ENCODE peak calls at places on chromosomes 1 and 21, in five cellular contexts. W is naive thymus-derived CD4-positive, alpha-beta T cell; K is small intestine; Z is right cardiac atrium; C is neural progenitor cell. E is an unnamed sample.

GRCh38 chr1:31562707-31563360 is 13.5 kb upstream of the TINAGL1 start:
- DNase-seq in K (peak; percentile 24), Z (no peak), W (no peak), C (no peak), E (no peak)

GRCh38 chr21:37582613-37583012 is 216.0 kb downstream of the DYRK1A start:
- DNase-seq in K (peak; percentile 23), Z (no peak), W (no peak), C (peak; percentile 31), E (no peak)

GRCh38 chr1:23546897-23547596 is 12.3 kb downstream of the ID3 start:
- DNase-seq in K (peak; percentile 81), Z (no peak), C (no peak), W (no peak), E (no peak)

GRCh38 chr1:223748773-223749733 is 36.7 kb downstream of the CAPN2 start:
- DNase-seq in C (peak; percentile 81), Z (peak; percentile 87), W (peak; percentile 67), K (peak; percentile 64), E (peak; percentile 86)

GRCh38 chr1:119675349-119676343 is 27.6 kb upstream of the ZNF697 start:
- DNase-seq in C (peak; percentile 81), W (peak; percentile 11), K (peak; percentile 79), Z (peak; percentile 90), E (no peak)

GRCh38 chr1:199639453-199639852 is 388.1 kb upstream of the NR5A2 start:
- DNase-seq in W (no peak), Z (no peak), K (no peak), C (no peak), E (no peak)

GRCh38 chr1:119410977-119411376 is 4.0 kb upstream of the HSD3B2 start:
- DNase-seq in W (no peak), C (no peak), K (no peak), Z (no peak), E (no peak)

GRCh38 chr1:227907439-227908015 is 40.2 kb downstream of the WNT9A start:
- DNase-seq in C (no peak), W (no peak), K (no peak), Z (peak; percentile 42), E (no peak)

GRCh38 chr1:178536844-178537371 is 24.0 kb downstream of the TEX35 start:
- DNase-seq in Z (peak; percentile 84), W (no peak), K (peak; percentile 99), C (no peak), E (peak; percentile 87)

GRCh38 chr21:44083631-44084291 is 23.4 kb upstream of the PWP2 start:
- DNase-seq in W (peak; percentile 37), K (peak; percentile 46), C (no peak), Z (no peak), E (no peak)

GRCh38 chr1:116168277-116169032 is 57.3 kb downstream of the MAB21L3 start:
- DNase-seq in K (peak; percentile 82), Z (peak; percentile 95), C (peak; percentile 90), W (peak; percentile 81), E (peak; percentile 84)

GRCh38 chr1:162151900-162152829 is 82.7 kb downstream of the NOS1AP start:
- DNase-seq in W (no peak), K (no peak), C (no peak), Z (no peak), E (no peak)

GRCh38 chr1:34250342-34250741 is 73.6 kb downstream of the C1orf94 start:
- DNase-seq in Z (no peak), W (no peak), C (no peak), K (no peak), E (no peak)

GRCh38 chr1:43729816-43730463 is 22.6 kb downstream of the ST3GAL3 start:
- DNase-seq in W (no peak), C (peak; percentile 7), Z (no peak), K (no peak), E (no peak)

GRCh38 chr1:207825719-207826556 is 74.1 kb downstream of the CD46 start:
- DNase-seq in C (no peak), K (peak; percentile 72), Z (peak; percentile 89), W (peak; percentile 57), E (peak; percentile 84)

GRCh38 chr1:180928272-180929230 is 15.9 kb downstream of the KIAA1614 start:
- DNase-seq in K (no peak), C (no peak), W (no peak), Z (no peak), E (no peak)

GRCh38 chr1:104933846-104934245 is 1184.1 kb downstream of the AMY1C start:
- DNase-seq in K (no peak), Z (no peak), W (no peak), C (no peak), E (no peak)

GRCh38 chr1:104932030-104932915 is 1182.6 kb downstream of the AMY1C start:
- DNase-seq in Z (no peak), W (no peak), K (no peak), C (no peak), E (no peak)

GRCh38 chr1:104932949-104933679 is 1183.4 kb downstream of the AMY1C start:
- DNase-seq in Z (no peak), K (no peak), W (no peak), C (no peak), E (no peak)

GRCh38 chr1:104929280-104929679 is 1179.6 kb downstream of the AMY1C start:
- DNase-seq in K (no peak), Z (no peak), W (no peak), C (no peak), E (no peak)
- H3K9me3 ChIP-seq in K (no peaks in the 10 kb centered on the region), Z (no peaks in the 10 kb centered on the region), W (no peaks in the 10 kb centered on the region), C (no peaks in the 10 kb centered on the region), E (no peaks in the 10 kb centered on the region)

DNA sequence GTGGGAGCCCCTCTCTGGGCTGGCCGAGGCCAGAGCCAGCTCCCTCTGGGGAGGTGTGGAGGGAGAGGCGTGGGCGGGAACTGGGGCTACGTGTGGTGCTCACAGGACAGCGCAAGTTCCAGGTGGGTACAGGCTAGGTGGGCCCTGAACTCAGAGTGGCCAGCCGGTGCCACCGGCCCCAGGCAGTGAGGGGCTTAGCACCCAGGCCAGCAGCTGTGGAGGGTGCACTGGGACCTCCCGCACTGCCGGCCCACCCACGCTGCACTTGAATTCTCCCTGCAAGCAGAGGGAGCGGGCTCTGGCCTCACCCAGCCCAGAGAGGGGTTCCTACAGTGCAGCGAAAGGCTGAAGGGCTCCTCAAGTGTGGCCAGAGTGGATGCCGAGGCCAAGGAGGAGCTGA is 20.2 kb downstream of the PRAMEF20 start:
- DNase-seq in W (no peak), C (no peak), Z (no peak), K (no peak), E (no peak)
- H3K9me3 ChIP-seq in W (no peaks in the 10 kb centered on the region), C (no peaks in the 10 kb centered on the region), Z (no peaks in the 10 kb centered on the region), K (no peaks in the 10 kb centered on the region), E (no peaks in the 10 kb centered on the region)

GRCh38 chr1:238677567-238677966 is 708.8 kb upstream of the CHRM3 start:
- DNase-seq in C (no peak), Z (no peak), W (no peak), K (no peak), E (no peak)
- H3K9me3 ChIP-seq in C (no peaks in the 10 kb centered on the region), Z (no peaks in the 10 kb centered on the region), W (peaks cover 3% of the 10 kb centered on the region), K (no peaks in the 10 kb centered on the region), E (no peaks in the 10 kb centered on the region)

DNA sequence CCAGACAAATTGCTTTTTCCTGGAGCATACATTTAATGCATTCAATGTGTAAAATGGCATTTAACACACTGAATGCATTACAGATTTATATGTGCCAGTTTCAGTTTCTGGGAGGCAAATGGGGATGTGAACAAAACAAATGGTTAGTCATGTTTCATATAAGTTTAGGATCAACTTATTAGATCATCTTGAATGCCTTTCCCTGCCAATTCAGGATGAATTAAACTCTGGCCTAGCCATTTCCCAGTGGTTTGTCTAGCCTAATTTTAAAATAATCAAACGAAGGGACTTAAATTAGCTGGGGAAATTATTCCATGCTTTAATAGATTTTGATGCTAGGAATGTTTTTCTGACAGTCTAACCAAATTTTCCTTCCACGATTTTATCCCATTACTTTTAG is 291.3 kb upstream of the ADAMTS5 start:
- DNase-seq in W (no peak), K (no peak), C (no peak), Z (no peak), E (no peak)
- H3K9me3 ChIP-seq in W (no peaks in the 10 kb centered on the region), K (no peaks in the 10 kb centered on the region), C (no peaks in the 10 kb centered on the region), Z (no peaks in the 10 kb centered on the region), E (no peaks in the 10 kb centered on the region)

DNA sequence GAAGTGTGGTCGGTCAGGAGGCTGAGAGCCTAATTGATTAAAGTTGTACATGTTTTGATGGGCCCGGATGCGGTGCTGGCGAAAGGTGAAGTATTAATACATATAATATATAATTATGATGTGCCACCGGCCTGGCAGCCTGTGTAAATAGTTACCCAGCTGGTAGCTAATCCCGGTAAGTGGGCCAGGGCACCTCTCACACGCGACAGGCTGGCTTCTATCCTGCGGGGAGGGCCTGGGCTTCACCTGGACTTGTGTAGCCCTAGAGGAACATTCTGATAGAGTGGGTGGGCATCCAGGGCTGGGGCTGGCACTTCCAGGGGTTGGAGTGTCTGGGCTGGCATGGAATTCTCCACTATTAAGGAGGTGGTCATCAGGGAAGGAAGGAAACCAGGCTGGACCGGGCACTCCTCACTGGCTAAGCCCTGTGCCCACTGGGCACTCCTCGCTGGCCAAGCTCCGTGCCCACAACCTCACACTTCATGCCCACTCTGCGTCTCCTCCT is 48.3 kb downstream of the IGSF21 start:
- DNase-seq in C (no peak), W (no peak), K (no peak), Z (no peak), E (no peak)
- H3K9me3 ChIP-seq in C (no peaks in the 10 kb centered on the region), W (no peaks in the 10 kb centered on the region), K (no peaks in the 10 kb centered on the region), Z (no peaks in the 10 kb centered on the region), E (no peaks in the 10 kb centered on the region)

GRCh38 chr1:83067954-83068353 is 931.0 kb downstream of the TTLL7 start:
- DNase-seq in K (no peak), C (no peak), W (no peak), Z (no peak), E (no peak)

GRCh38 chr1:83064589-83065242 is 934.2 kb downstream of the TTLL7 start:
- DNase-seq in C (no peak), Z (no peak), K (no peak), W (no peak), E (no peak)

GRCh38 chr1:83060216-83060615 is 938.7 kb downstream of the TTLL7 start:
- DNase-seq in K (no peak), W (no peak), C (no peak), Z (no peak), E (no peak)

GRCh38 chr1:83065952-83066727 is 932.8 kb downstream of the TTLL7 start:
- DNase-seq in C (no peak), K (no peak), Z (no peak), W (no peak), E (no peak)
- H3K9me3 ChIP-seq in C (no peaks in the 10 kb centered on the region), K (no peaks in the 10 kb centered on the region), Z (no peaks in the 10 kb centered on the region), W (no peaks in the 10 kb centered on the region), E (no peaks in the 10 kb centered on the region)

DNA sequence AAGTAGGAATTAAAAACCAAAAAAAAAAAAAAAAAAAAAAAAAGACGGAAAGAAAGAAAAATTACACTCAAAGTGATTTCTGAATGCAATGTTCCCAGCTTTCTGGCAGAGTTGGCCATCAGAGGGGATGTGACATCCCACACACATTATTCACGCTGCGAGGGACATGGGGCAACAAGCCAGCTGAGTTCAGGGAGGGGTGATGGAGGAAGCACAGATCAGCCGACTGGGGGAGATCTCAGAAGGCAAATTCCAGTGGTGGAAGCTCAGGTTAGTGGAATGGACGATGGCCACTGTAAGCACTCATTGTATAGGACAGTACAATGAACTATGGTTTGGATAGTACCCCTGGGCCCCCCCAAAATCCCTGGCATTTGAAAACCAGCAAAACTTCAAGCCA is 311.9 kb downstream of the PCP4 start:
- DNase-seq in K (no peak), W (no peak), Z (no peak), C (no peak), E (no peak)
- H3K9me3 ChIP-seq in K (peaks cover 6% of the 10 kb centered on the region), W (no peaks in the 10 kb centered on the region), Z (no peaks in the 10 kb centered on the region), C (no peaks in the 10 kb centered on the region), E (no peaks in the 10 kb centered on the region)

E was measured in heart left ventricle.